ENCODE peak calls at places on chromosomes 1 and 21, in seven cellular contexts. W is choroid plexus epithelial cell, I is DND-41, B is AG10803, R is GM12865, E is natural killer cell, Z is omental fat pad. L is an unnamed sample.

GRCh38 chr1:156848461-156849150 is 10.3 kb downstream of the INSRR start:
- DNase-seq in W (no peak), I (no peak), B (no peak), R (peak; percentile 25), E (peak; percentile 39), Z (no peak), L (no peak)

GRCh38 chr1:222702210-222702609 is 10.1 kb downstream of the AIDA start:
- DNase-seq in W (no peak), I (no peak), B (no peak), R (no peak), E (no peak), Z (no peak), L (no peak)

GRCh38 chr1:54335396-54336056 is 70.7 kb downstream of the SSBP3 start:
- DNase-seq in W (peak; percentile 84), I (no peak), B (peak; percentile 96), R (no peak), E (no peak), Z (no peak), L (no peak)

GRCh38 chr21:45897191-45898027 is 84.2 kb upstream of the COL6A1 start:
- DNase-seq in W (no peak), I (no peak), B (no peak), R (no peak), E (no peak), Z (no peak), L (no peak)

GRCh38 chr1:6259491-6260362 is 1.2 kb downstream of the GPR153 start:
- DNase-seq in W (peak; percentile 77), I (peak; percentile 79), B (peak; percentile 78), R (peak; percentile 82), E (peak; percentile 80), Z (peak; percentile 76), L (peak; percentile 83)

GRCh38 chr1:153277852-153278251 is 18.4 kb downstream of the LORICRIN start:
- DNase-seq in W (peak; percentile 3), I (no peak), B (no peak), R (peak; percentile 70), E (no peak), Z (no peak), L (no peak)

GRCh38 chr1:125066385-125066784 is 3881.6 kb downstream of the SRGAP2C start:
- DNase-seq in W (no peak), I (no peak), B (no peak), R (no peak), E (no peak), Z (no peak), L (peak; percentile 42)

GRCh38 chr1:159229486-159229885 is 24.8 kb downstream of the ACKR1 start:
- DNase-seq in W (no peak), I (no peak), B (peak; percentile 15), R (no peak), E (no peak), Z (no peak), L (no peak)

GRCh38 chr1:221620437-221621384 is 121.2 kb downstream of the DUSP10 start:
- DNase-seq in W (peak; percentile 40), I (no peak), B (peak; percentile 39), R (no peak), E (no peak), Z (no peak), L (no peak)

GRCh38 chr1:119674110-119674509 is 26.0 kb upstream of the ZNF697 start:
- DNase-seq in W (peak; percentile 73), I (no peak), B (peak; percentile 52), R (no peak), E (no peak), Z (no peak), L (no peak)

GRCh38 chr1:174996474-174996873 is 3.3 kb upstream of the CACYBP start:
- DNase-seq in W (peak; percentile 59), I (no peak), B (peak; percentile 31), R (no peak), E (no peak), Z (no peak), L (no peak)

GRCh38 chr1:147169171-147169570 is 3.1 kb downstream of the PRKAB2 start:
- DNase-seq in W (peak; percentile 59), I (no peak), B (no peak), R (no peak), E (no peak), Z (no peak), L (no peak)

GRCh38 chr1:153568367-153569099 is 2.9 kb upstream of the S100A2 start:
- DNase-seq in W (peak; percentile 87), I (peak; percentile 78), B (peak; percentile 81), R (peak; percentile 82), E (peak; percentile 73), Z (peak; percentile 85), L (peak; percentile 92)

GRCh38 chr1:224637936-224638335 is 21.8 kb downstream of the CNIH3 start:
- DNase-seq in W (no peak), I (no peak), B (no peak), R (no peak), E (no peak), Z (no peak), L (no peak)

DNA sequence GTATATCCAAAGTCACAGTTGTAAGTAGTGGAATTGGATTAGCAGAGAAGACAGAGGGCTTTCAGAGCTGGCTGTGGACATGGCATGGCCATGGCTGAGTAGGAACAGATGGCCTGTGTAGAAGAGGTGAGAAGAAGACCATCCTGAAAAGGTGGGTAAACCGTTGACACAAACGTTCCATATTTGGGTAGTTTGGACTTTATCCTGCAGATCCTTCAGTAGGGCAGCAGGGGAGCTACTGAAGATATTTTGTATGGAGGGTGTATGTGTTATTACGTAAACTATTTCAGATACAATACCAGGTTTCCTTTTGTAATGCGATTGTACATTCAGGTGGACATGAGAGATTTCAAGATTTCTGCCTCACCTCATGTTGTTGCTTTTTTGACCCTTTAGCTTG is 1.6 kb downstream of the UTP11 start:
- DNase-seq in W (peak; percentile 45), I (no peak), B (no peak), R (no peak), E (no peak), Z (no peak), L (no peak)
- TF ChIP-seq CTCF in W (peak; percentile 35), I (peak; percentile 6), B (peak; percentile 37), R (no peak), E (no peak), Z (no peak), L (no peak)

GRCh38 chr1:20663365-20663764 is 2.2 kb upstream of the DDOST start:
- DNase-seq in W (no peak), I (peak; percentile 15), B (no peak), R (no peak), E (no peak), Z (no peak), L (no peak)
- TF ChIP-seq CTCF in W (no peak), I (peak; percentile 37), B (no peak), R (no peak), E (no peak), Z (no peak), L (no peak)

GRCh38 chr1:205321109-205321958 is at the start of gene NUAK2:
- DNase-seq in W (peak; percentile 91), I (no peak), B (peak; percentile 82), R (peak; percentile 56), E (peak; percentile 79), Z (peak; percentile 74), L (peak; percentile 94)
- TF ChIP-seq CTCF in W (peak; percentile 35), I (no peak), B (peak; percentile 11), R (peak; percentile 12), E (no peak), Z (no peak), L (peak; percentile 43)

GRCh38 chr1:199463521-199464127 is 563.9 kb upstream of the NR5A2 start:
- DNase-seq in W (peak; percentile 83), I (peak; percentile 69), B (peak; percentile 36), R (peak; percentile 80), E (no peak), Z (no peak), L (no peak)
- TF ChIP-seq CTCF in W (peak; percentile 71), I (peak; percentile 72), B (peak; percentile 67), R (peak; percentile 66), E (peak; percentile 29), Z (no peak), L (peak; percentile 69)

DNA sequence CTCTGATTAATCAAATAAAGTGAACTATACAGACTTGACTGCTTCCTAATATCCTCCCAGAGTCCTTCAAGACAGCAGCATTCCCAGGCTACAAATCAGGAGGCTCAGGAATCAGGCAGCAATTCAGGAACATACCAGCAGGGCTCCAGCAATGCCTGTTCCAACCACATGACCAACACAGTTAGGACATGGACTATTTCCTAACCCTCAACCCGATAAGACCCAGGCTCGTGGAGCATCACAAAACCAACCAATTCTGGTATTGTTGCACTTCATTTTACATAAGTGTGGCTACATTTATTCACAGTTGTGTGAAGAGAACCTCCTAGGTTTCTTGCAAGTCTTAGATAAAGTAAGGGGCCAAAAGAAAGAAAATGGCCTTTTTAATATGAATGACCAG is 546.2 kb upstream of the ADGRL2 start:
- DNase-seq in W (peak; percentile 8), I (no peak), B (no peak), R (no peak), E (no peak), Z (no peak), L (no peak)
- TF ChIP-seq CTCF in W (peak; percentile 31), I (no peak), B (peak; percentile 28), R (peak; percentile 4), E (no peak), Z (no peak), L (peak; percentile 60)

DNA sequence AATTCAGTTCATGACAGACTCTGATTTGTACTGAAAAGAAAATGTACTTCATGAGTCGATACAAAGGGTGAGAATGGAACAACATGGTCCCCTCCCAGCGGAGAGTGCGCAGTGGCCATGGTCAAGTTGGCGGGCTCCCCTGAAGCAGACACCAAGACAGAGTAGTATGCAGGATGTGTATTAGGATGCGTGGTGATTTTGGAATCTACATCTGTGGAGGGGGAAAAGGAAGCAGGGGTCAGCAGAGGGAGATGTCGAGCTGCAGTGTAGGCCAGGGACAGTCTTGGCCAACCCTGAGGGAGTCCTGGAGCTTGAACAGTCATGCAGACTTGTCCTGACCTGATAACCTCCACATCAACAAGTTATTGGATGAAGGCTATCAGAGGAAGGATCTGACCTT is 481.0 kb downstream of the OMA1 start:
- DNase-seq in W (no peak), I (no peak), B (no peak), R (peak; percentile 5), E (no peak), Z (no peak), L (no peak)
- TF ChIP-seq CTCF in W (no peak), I (peak; percentile 14), B (no peak), R (no peak), E (no peak), Z (no peak), L (no peak)